ENCODE peak calls at places on chromosome 6, in nine cellular contexts. One of them, this sample, is unnamed.

GRCh38 chr6:122726649-122727048 is 52.9 kb upstream of the FABP7 start:
- DNase-seq in ovary: no peak
- DNase-seq in neuronal stem cell: no peak
- DNase-seq in AG04450: no peak
- DNase-seq in effector memory CD4-positive, alpha-beta T cell: no peak
- DNase-seq in psoas muscle: no peak
- DNase-seq in cardiac muscle cell: peak; percentile 20
- DNase-seq in CD8-positive, alpha-beta T cell: no peak
- DNase-seq in A549: peak; percentile 15
- DNase-seq in this sample: no peak

GRCh38 chr6:17817763-17818162 is 111.0 kb upstream of the NUP153 start:
- DNase-seq in AG04450: no peak
- DNase-seq in neuronal stem cell: no peak
- DNase-seq in effector memory CD4-positive, alpha-beta T cell: no peak
- DNase-seq in psoas muscle: no peak
- DNase-seq in ovary: no peak
- DNase-seq in CD8-positive, alpha-beta T cell: no peak
- DNase-seq in cardiac muscle cell: no peak
- DNase-seq in A549: peak; percentile 4
- DNase-seq in this sample: no peak

GRCh38 chr6:54719633-54720032 is 126.9 kb upstream of the FAM83B start:
- DNase-seq in psoas muscle: no peak
- DNase-seq in ovary: no peak
- DNase-seq in cardiac muscle cell: no peak
- DNase-seq in AG04450: no peak
- DNase-seq in CD8-positive, alpha-beta T cell: no peak
- DNase-seq in A549: no peak
- DNase-seq in effector memory CD4-positive, alpha-beta T cell: no peak
- DNase-seq in neuronal stem cell: no peak
- DNase-seq in this sample: no peak

GRCh38 chr6:27101824-27102223 is 145.7 kb upstream of the PRSS16 start:
- DNase-seq in CD8-positive, alpha-beta T cell: no peak
- DNase-seq in neuronal stem cell: no peak
- DNase-seq in ovary: no peak
- DNase-seq in effector memory CD4-positive, alpha-beta T cell: no peak
- DNase-seq in AG04450: no peak
- DNase-seq in cardiac muscle cell: no peak
- DNase-seq in A549: no peak
- DNase-seq in psoas muscle: no peak
- DNase-seq in this sample: no peak

GRCh38 chr6:116564296-116564695 is 7.0 kb upstream of the RWDD1 start:
- DNase-seq in AG04450: no peak
- DNase-seq in neuronal stem cell: no peak
- DNase-seq in psoas muscle: no peak
- DNase-seq in effector memory CD4-positive, alpha-beta T cell: no peak
- DNase-seq in cardiac muscle cell: no peak
- DNase-seq in CD8-positive, alpha-beta T cell: no peak
- DNase-seq in A549: no peak
- DNase-seq in ovary: no peak
- DNase-seq in this sample: no peak

GRCh38 chr6:158416841-158417759 is 104.8 kb downstream of the TULP4 start:
- DNase-seq in A549: no peak
- DNase-seq in CD8-positive, alpha-beta T cell: no peak
- DNase-seq in cardiac muscle cell: no peak
- DNase-seq in effector memory CD4-positive, alpha-beta T cell: no peak
- DNase-seq in psoas muscle: no peak
- DNase-seq in neuronal stem cell: no peak
- DNase-seq in ovary: no peak
- DNase-seq in AG04450: no peak
- DNase-seq in this sample: no peak

GRCh38 chr6:13404115-13404891 is 76.0 kb upstream of the TBC1D7 start:
- DNase-seq in AG04450: no peak
- DNase-seq in A549: no peak
- DNase-seq in ovary: no peak
- DNase-seq in neuronal stem cell: no peak
- DNase-seq in psoas muscle: no peak
- DNase-seq in CD8-positive, alpha-beta T cell: no peak
- DNase-seq in cardiac muscle cell: peak; percentile 74
- DNase-seq in effector memory CD4-positive, alpha-beta T cell: no peak
- DNase-seq in this sample: no peak

GRCh38 chr6:1385129-1386042 is 4.0 kb upstream of the FOXF2 start:
- DNase-seq in effector memory CD4-positive, alpha-beta T cell: no peak
- DNase-seq in cardiac muscle cell: no peak
- DNase-seq in psoas muscle: no peak
- DNase-seq in A549: no peak
- DNase-seq in AG04450: no peak
- DNase-seq in ovary: no peak
- DNase-seq in CD8-positive, alpha-beta T cell: no peak
- DNase-seq in neuronal stem cell: peak; percentile 20
- DNase-seq in this sample: no peak

GRCh38 chr6:105769987-105770386 is 316.1 kb upstream of the PRDM1 start:
- DNase-seq in psoas muscle: no peak
- DNase-seq in neuronal stem cell: no peak
- DNase-seq in AG04450: no peak
- DNase-seq in CD8-positive, alpha-beta T cell: no peak
- DNase-seq in A549: no peak
- DNase-seq in effector memory CD4-positive, alpha-beta T cell: no peak
- DNase-seq in ovary: no peak
- DNase-seq in cardiac muscle cell: no peak
- DNase-seq in this sample: no peak

GRCh38 chr6:21438237-21438985 is 155.1 kb upstream of the SOX4 start:
- DNase-seq in cardiac muscle cell: no peak
- DNase-seq in ovary: no peak
- DNase-seq in psoas muscle: no peak
- DNase-seq in neuronal stem cell: no peak
- DNase-seq in CD8-positive, alpha-beta T cell: no peak
- DNase-seq in AG04450: no peak
- DNase-seq in A549: no peak
- DNase-seq in effector memory CD4-positive, alpha-beta T cell: no peak
- DNase-seq in this sample: no peak

GRCh38 chr6:60643870-60644269 is 1642.2 kb downstream of the KHDRBS2 start:
- DNase-seq in A549: no peak
- DNase-seq in effector memory CD4-positive, alpha-beta T cell: no peak
- DNase-seq in CD8-positive, alpha-beta T cell: no peak
- DNase-seq in ovary: no peak
- DNase-seq in cardiac muscle cell: no peak
- DNase-seq in psoas muscle: no peak
- DNase-seq in neuronal stem cell: no peak
- DNase-seq in AG04450: no peak
- DNase-seq in this sample: no peak

GRCh38 chr6:112881027-112881426 is 533.9 kb downstream of the RFPL4B start:
- DNase-seq in ovary: no peak
- DNase-seq in A549: no peak
- DNase-seq in psoas muscle: no peak
- DNase-seq in effector memory CD4-positive, alpha-beta T cell: no peak
- DNase-seq in CD8-positive, alpha-beta T cell: no peak
- DNase-seq in AG04450: peak; percentile 29
- DNase-seq in neuronal stem cell: no peak
- DNase-seq in cardiac muscle cell: peak; percentile 50
- DNase-seq in this sample: no peak

GRCh38 chr6:143579703-143580102 is 68.2 kb upstream of the FUCA2 start:
- DNase-seq in ovary: no peak
- DNase-seq in cardiac muscle cell: peak; percentile 92
- DNase-seq in effector memory CD4-positive, alpha-beta T cell: no peak
- DNase-seq in CD8-positive, alpha-beta T cell: no peak
- DNase-seq in A549: no peak
- DNase-seq in neuronal stem cell: no peak
- DNase-seq in AG04450: peak; percentile 79
- DNase-seq in psoas muscle: peak; percentile 66
- DNase-seq in this sample: no peak

GRCh38 chr6:28606424-28607391 is 81.0 kb downstream of the GPX5 start:
- DNase-seq in ovary: peak; percentile 20
- DNase-seq in A549: peak; percentile 91
- DNase-seq in CD8-positive, alpha-beta T cell: no peak
- DNase-seq in psoas muscle: no peak
- DNase-seq in effector memory CD4-positive, alpha-beta T cell: no peak
- DNase-seq in cardiac muscle cell: peak; percentile 83
- DNase-seq in neuronal stem cell: peak; percentile 57
- DNase-seq in AG04450: no peak
- DNase-seq in this sample: no peak

GRCh38 chr6:140586426-140587061 is 1212.1 kb upstream of the CITED2 start:
- DNase-seq in CD8-positive, alpha-beta T cell: no peak
- DNase-seq in ovary: no peak
- DNase-seq in effector memory CD4-positive, alpha-beta T cell: no peak
- DNase-seq in cardiac muscle cell: no peak
- DNase-seq in neuronal stem cell: no peak
- DNase-seq in psoas muscle: no peak
- DNase-seq in AG04450: no peak
- DNase-seq in A549: no peak
- DNase-seq in this sample: no peak

DNA sequence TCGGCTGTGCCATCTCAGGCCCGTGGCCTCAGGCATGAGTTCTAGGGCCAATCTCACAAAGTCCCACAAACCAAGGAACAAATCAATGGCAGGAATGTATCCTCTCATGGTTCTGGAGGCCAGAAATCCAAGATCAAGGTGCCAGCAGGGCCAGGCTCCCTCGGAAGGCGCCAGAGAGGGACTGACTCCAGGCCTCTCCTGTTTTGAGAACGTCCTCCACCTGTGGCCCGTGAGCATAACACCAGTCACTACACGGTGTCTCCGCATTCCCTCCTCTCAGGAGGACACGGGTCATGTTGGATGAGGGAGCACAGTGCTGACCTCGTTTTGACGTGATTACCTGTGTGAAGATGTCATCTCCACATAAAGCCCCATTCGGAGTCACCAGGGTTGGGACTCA is 45.0 kb upstream of the SMOC2 start:
- DNase-seq in psoas muscle: no peak
- DNase-seq in cardiac muscle cell: no peak
- DNase-seq in AG04450: no peak
- DNase-seq in A549: no peak
- DNase-seq in CD8-positive, alpha-beta T cell: no peak
- DNase-seq in effector memory CD4-positive, alpha-beta T cell: no peak
- DNase-seq in neuronal stem cell: no peak
- DNase-seq in ovary: no peak
- DNase-seq in this sample: no peak
- H3K9me3 ChIP-seq in psoas muscle: no peaks in the 10 kb centered on the region
- H3K9me3 ChIP-seq in cardiac muscle cell: no peaks in the 10 kb centered on the region
- H3K9me3 ChIP-seq in AG04450: peaks cover 79% of the 10 kb centered on the region
- H3K9me3 ChIP-seq in A549: no peaks in the 10 kb centered on the region
- H3K9me3 ChIP-seq in CD8-positive, alpha-beta T cell: no peaks in the 10 kb centered on the region
- H3K9me3 ChIP-seq in effector memory CD4-positive, alpha-beta T cell: no peaks in the 10 kb centered on the region
- H3K9me3 ChIP-seq in neuronal stem cell: no peaks in the 10 kb centered on the region
- H3K9me3 ChIP-seq in ovary: no peaks in the 10 kb centered on the region
- H3K9me3 ChIP-seq in this sample: no peaks in the 10 kb centered on the region

GRCh38 chr6:129287778-129288177 is 404.8 kb downstream of the LAMA2 start:
- DNase-seq in effector memory CD4-positive, alpha-beta T cell: no peak
- DNase-seq in cardiac muscle cell: no peak
- DNase-seq in CD8-positive, alpha-beta T cell: no peak
- DNase-seq in ovary: no peak
- DNase-seq in neuronal stem cell: no peak
- DNase-seq in psoas muscle: no peak
- DNase-seq in AG04450: no peak
- DNase-seq in A549: no peak
- DNase-seq in this sample: no peak
- H3K9me3 ChIP-seq in effector memory CD4-positive, alpha-beta T cell: no peaks in the 10 kb centered on the region
- H3K9me3 ChIP-seq in cardiac muscle cell: no peaks in the 10 kb centered on the region
- H3K9me3 ChIP-seq in CD8-positive, alpha-beta T cell: no peaks in the 10 kb centered on the region
- H3K9me3 ChIP-seq in ovary: no peaks in the 10 kb centered on the region
- H3K9me3 ChIP-seq in neuronal stem cell: no peaks in the 10 kb centered on the region
- H3K9me3 ChIP-seq in psoas muscle: no peaks in the 10 kb centered on the region
- H3K9me3 ChIP-seq in AG04450: no peaks in the 10 kb centered on the region
- H3K9me3 ChIP-seq in A549: no peaks in the 10 kb centered on the region
- H3K9me3 ChIP-seq in this sample: no peaks in the 10 kb centered on the region

GRCh38 chr6:138406443-138406842 is 2.4 kb downstream of the HEBP2 start:
- DNase-seq in neuronal stem cell: no peak
- DNase-seq in CD8-positive, alpha-beta T cell: no peak
- DNase-seq in psoas muscle: no peak
- DNase-seq in A549: peak; percentile 23
- DNase-seq in ovary: no peak
- DNase-seq in effector memory CD4-positive, alpha-beta T cell: no peak
- DNase-seq in AG04450: no peak
- DNase-seq in cardiac muscle cell: no peak
- DNase-seq in this sample: no peak
- H3K9me3 ChIP-seq in neuronal stem cell: no peaks in the 10 kb centered on the region
- H3K9me3 ChIP-seq in CD8-positive, alpha-beta T cell: no peaks in the 10 kb centered on the region
- H3K9me3 ChIP-seq in psoas muscle: no peaks in the 10 kb centered on the region
- H3K9me3 ChIP-seq in A549: no peaks in the 10 kb centered on the region
- H3K9me3 ChIP-seq in ovary: no peaks in the 10 kb centered on the region
- H3K9me3 ChIP-seq in effector memory CD4-positive, alpha-beta T cell: no peaks in the 10 kb centered on the region
- H3K9me3 ChIP-seq in AG04450: no peaks in the 10 kb centered on the region
- H3K9me3 ChIP-seq in cardiac muscle cell: no peaks in the 10 kb centered on the region
- H3K9me3 ChIP-seq in this sample: no peaks in the 10 kb centered on the region

GRCh38 chr6:74015427-74015826 is 319.4 kb downstream of the CD109 start:
- DNase-seq in psoas muscle: no peak
- DNase-seq in cardiac muscle cell: no peak
- DNase-seq in effector memory CD4-positive, alpha-beta T cell: no peak
- DNase-seq in neuronal stem cell: no peak
- DNase-seq in ovary: no peak
- DNase-seq in CD8-positive, alpha-beta T cell: no peak
- DNase-seq in AG04450: no peak
- DNase-seq in A549: no peak
- DNase-seq in this sample: no peak
- H3K9me3 ChIP-seq in psoas muscle: no peaks in the 10 kb centered on the region
- H3K9me3 ChIP-seq in cardiac muscle cell: no peaks in the 10 kb centered on the region
- H3K9me3 ChIP-seq in effector memory CD4-positive, alpha-beta T cell: no peaks in the 10 kb centered on the region
- H3K9me3 ChIP-seq in neuronal stem cell: no peaks in the 10 kb centered on the region
- H3K9me3 ChIP-seq in ovary: no peaks in the 10 kb centered on the region
- H3K9me3 ChIP-seq in CD8-positive, alpha-beta T cell: peaks cover 3% of the 10 kb centered on the region
- H3K9me3 ChIP-seq in AG04450: peaks cover 6% of the 10 kb centered on the region
- H3K9me3 ChIP-seq in A549: no peaks in the 10 kb centered on the region
- H3K9me3 ChIP-seq in this sample: no peaks in the 10 kb centered on the region

DNA sequence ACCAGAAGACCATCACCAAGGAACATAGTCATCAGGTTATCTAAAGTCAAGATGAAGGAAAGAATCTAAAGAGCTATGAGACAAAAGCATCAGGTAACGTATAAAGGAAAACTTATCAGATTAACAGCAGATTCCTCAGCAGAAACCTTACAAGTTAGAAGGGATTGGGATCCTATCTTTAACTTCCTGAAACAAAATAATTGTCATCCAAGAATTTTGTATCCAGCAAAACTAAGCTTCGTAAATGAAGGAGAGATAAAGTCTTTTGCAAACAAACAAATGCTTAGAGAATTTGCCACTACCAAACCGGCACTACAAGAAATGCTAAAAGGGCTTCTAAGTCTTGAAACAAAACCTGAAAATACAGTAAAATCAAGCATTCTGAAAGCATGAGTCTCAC is 71.0 kb downstream of the HECA start:
- DNase-seq in psoas muscle: no peak
- DNase-seq in A549: no peak
- DNase-seq in ovary: no peak
- DNase-seq in CD8-positive, alpha-beta T cell: no peak
- DNase-seq in neuronal stem cell: no peak
- DNase-seq in effector memory CD4-positive, alpha-beta T cell: no peak
- DNase-seq in cardiac muscle cell: no peak
- DNase-seq in AG04450: no peak
- DNase-seq in this sample: no peak
- H3K9me3 ChIP-seq in psoas muscle: peaks cover 19% of the 10 kb centered on the region
- H3K9me3 ChIP-seq in A549: no peaks in the 10 kb centered on the region
- H3K9me3 ChIP-seq in ovary: no peaks in the 10 kb centered on the region
- H3K9me3 ChIP-seq in CD8-positive, alpha-beta T cell: peaks cover 4% of the 10 kb centered on the region
- H3K9me3 ChIP-seq in neuronal stem cell: peaks cover 3% of the 10 kb centered on the region
- H3K9me3 ChIP-seq in effector memory CD4-positive, alpha-beta T cell: no peaks in the 10 kb centered on the region
- H3K9me3 ChIP-seq in cardiac muscle cell: no peaks in the 10 kb centered on the region
- H3K9me3 ChIP-seq in AG04450: peaks cover 6% of the 10 kb centered on the region
- H3K9me3 ChIP-seq in this sample: peaks cover 4% of the 10 kb centered on the region

GRCh38 chr6:164578616-164579015 is 730.8 kb downstream of the C6orf118 start:
- DNase-seq in CD8-positive, alpha-beta T cell: no peak
- DNase-seq in A549: no peak
- DNase-seq in ovary: no peak
- DNase-seq in psoas muscle: no peak
- DNase-seq in neuronal stem cell: no peak
- DNase-seq in effector memory CD4-positive, alpha-beta T cell: no peak
- DNase-seq in cardiac muscle cell: no peak
- DNase-seq in AG04450: no peak
- DNase-seq in this sample: no peak
- H3K9me3 ChIP-seq in CD8-positive, alpha-beta T cell: no peaks in the 10 kb centered on the region
- H3K9me3 ChIP-seq in A549: no peaks in the 10 kb centered on the region
- H3K9me3 ChIP-seq in ovary: no peaks in the 10 kb centered on the region
- H3K9me3 ChIP-seq in psoas muscle: no peaks in the 10 kb centered on the region
- H3K9me3 ChIP-seq in neuronal stem cell: peaks cover 20% of the 10 kb centered on the region
- H3K9me3 ChIP-seq in effector memory CD4-positive, alpha-beta T cell: no peaks in the 10 kb centered on the region
- H3K9me3 ChIP-seq in cardiac muscle cell: no peaks in the 10 kb centered on the region
- H3K9me3 ChIP-seq in AG04450: peaks cover 16% of the 10 kb centered on the region
- H3K9me3 ChIP-seq in this sample: no peaks in the 10 kb centered on the region